ENCODE peak calls at places on chromosome 10, in four cellular contexts. B, H, Y and W are unnamed samples.
A peak's percentile ranks its signal among the peaks of the same experiment; 100 is the strongest.

GRCh38 chr10:44939691-44940401 is 19.8 kb upstream of the RASSF4 start:
- DNase-seq in B (peak; percentile 9), H (no peak), Y (peak; percentile 65), W (no peak)

GRCh38 chr10:1515121-1515779 is 222.1 kb downstream of the ADARB2 start:
- DNase-seq in B (no peak), H (no peak), Y (no peak), W (no peak)

GRCh38 chr10:84288151-84288550 is 40.2 kb upstream of the CCSER2 start:
- DNase-seq in B (no peak), H (no peak), Y (no peak), W (no peak)

GRCh38 chr10:32386623-32387022 is 39.7 kb upstream of the EPC1 start:
- DNase-seq in B (no peak), H (no peak), Y (peak; percentile 48), W (no peak)

GRCh38 chr10:24459836-24460235 is 250.9 kb downstream of the KIAA1217 start:
- DNase-seq in B (no peak), H (no peak), Y (no peak), W (no peak)

GRCh38 chr10:13706604-13707003 is 119.8 kb downstream of the PRPF18 start:
- DNase-seq in B (no peak), H (no peak), Y (peak; percentile 47), W (no peak)

GRCh38 chr10:74008212-74008731 is 10.4 kb downstream of the VCL start:
- DNase-seq in B (no peak), H (no peak), Y (peak; percentile 83), W (no peak)

GRCh38 chr10:16606421-16606820 is 84.7 kb upstream of the C1QL3 start:
- DNase-seq in B (no peak), H (no peak), Y (peak; percentile 40), W (no peak)

GRCh38 chr10:87935290-87936141 is 72.1 kb downstream of the PTEN start:
- DNase-seq in B (no peak), H (no peak), Y (peak; percentile 41), W (no peak)

GRCh38 chr10:76492678-76493472 is 1061.5 kb downstream of the LRMDA start:
- DNase-seq in B (no peak), H (no peak), Y (no peak), W (no peak)

GRCh38 chr10:77889277-77889903 is 37.2 kb downstream of the DLG5 start:
- DNase-seq in B (no peak), H (no peak), Y (no peak), W (no peak)

GRCh38 chr10:10794776-10795175 is 222.9 kb upstream of the CELF2 start:
- DNase-seq in B (no peak), H (no peak), Y (peak; percentile 89), W (no peak)

GRCh38 chr10:27369832-27370231 is 129.2 kb upstream of the ACBD5 start:
- DNase-seq in B (no peak), H (no peak), Y (peak; percentile 15), W (no peak)

GRCh38 chr10:3807928-3808496 is 23.0 kb upstream of the KLF6 start:
- DNase-seq in B (no peak), H (peak; percentile 69), Y (no peak), W (no peak)

GRCh38 chr10:124722812-124723783 is 21.1 kb downstream of the FAM53B start:
- DNase-seq in B (no peak), H (peak; percentile 61), Y (no peak), W (peak; percentile 76)

GRCh38 chr10:130464426-130464825 is 328.2 kb downstream of the GLRX3 start:
- DNase-seq in B (peak; percentile 32), H (no peak), Y (no peak), W (no peak)
- H3K9me3 ChIP-seq in B (no peaks in the 10 kb centered on the region), H (peaks cover 7% of the 10 kb centered on the region), Y (no peaks in the 10 kb centered on the region), W (peaks cover 4% of the 10 kb centered on the region)

GRCh38 chr10:61629594-61629993 is 33.1 kb upstream of the CABCOCO1 start:
- DNase-seq in B (no peak), H (no peak), Y (no peak), W (no peak)
- H3K27ac ChIP-seq in B (no peak overlapping the region), H (no peak overlapping the region), Y (peak overlapping the region; percentile 79), W (no peak overlapping the region)

GRCh38 chr10:79224263-79224949 is 122.9 kb upstream of the PPIF start:
- DNase-seq in B (no peak), H (no peak), Y (no peak), W (no peak)
- H3K4me1 ChIP-seq in B (no peaks in the 10 kb centered on the region), H (peaks cover 68% of the 10 kb centered on the region), Y (peaks cover 37% of the 10 kb centered on the region), W (no peaks in the 10 kb centered on the region)

DNA sequence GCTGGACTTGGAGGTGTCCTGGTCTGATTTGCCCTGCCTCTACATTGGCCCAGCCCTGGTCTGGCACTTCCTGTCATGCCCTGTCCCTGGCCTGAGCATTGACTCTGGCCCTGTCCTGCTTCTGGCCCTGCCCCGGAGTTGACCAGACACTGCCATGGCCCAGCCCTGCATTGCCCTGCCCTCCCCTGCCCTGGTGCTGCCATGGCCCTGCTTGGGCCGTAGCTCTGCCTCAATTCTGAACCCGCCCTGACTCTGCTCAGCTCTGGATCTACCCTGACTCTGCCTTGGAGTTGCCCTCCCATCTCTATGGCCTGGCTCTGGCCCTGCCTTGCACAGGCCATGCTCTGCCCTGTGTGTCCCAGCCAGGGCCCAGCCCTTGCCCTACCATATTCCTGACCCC is 647.1 kb downstream of the ZNF37A start:
- DNase-seq in B (no peak), H (no peak), Y (no peak), W (no peak)
- H3K9me3 ChIP-seq in B (no peaks in the 10 kb centered on the region), H (peaks cover 4% of the 10 kb centered on the region), Y (no peaks in the 10 kb centered on the region), W (peaks cover 1% of the 10 kb centered on the region)

GRCh38 chr10:132631348-132631735 is 93.8 kb downstream of the INPP5A start:
- DNase-seq in B (no peak), H (peak; percentile 90), Y (peak; percentile 67), W (peak; percentile 90)

GRCh38 chr10:132632091-132632561 is 94.5 kb downstream of the INPP5A start:
- DNase-seq in B (no peak), H (peak; percentile 91), Y (no peak), W (peak; percentile 58)

GRCh38 chr10:132628966-132629900 is 91.6 kb downstream of the INPP5A start:
- DNase-seq in B (no peak), H (no peak), Y (no peak), W (peak; percentile 67)

GRCh38 chr10:132630156-132630555 is 92.6 kb downstream of the INPP5A start:
- DNase-seq in B (no peak), H (no peak), Y (no peak), W (no peak)

GRCh38 chr10:132630666-132631347 is 93.2 kb downstream of the INPP5A start:
- DNase-seq in B (no peak), H (peak; percentile 94), Y (no peak), W (peak; percentile 91)
- H3K27ac ChIP-seq in B (no peak overlapping the region), H (peak overlapping the region; percentile 97), Y (peak overlapping the region; percentile 67), W (peak overlapping the region; percentile 94)